ENCODE peak calls at places on chromosomes 12 and 14, in four cellular contexts. Z, E, V and T are unnamed samples.
A peak's percentile ranks its signal among the peaks of the same experiment; 100 is the strongest.

GRCh38 chr14:51597511-51597920 is 54.2 kb upstream of the FRMD6 start:
- DNase-seq in V (no peak), Z (no peak), E (no peak), T (no peak)

GRCh38 chr14:29925106-29925722 is 2.4 kb downstream of the PRKD1 start:
- DNase-seq in Z (no peak), E (no peak), V (no peak), T (no peak)

GRCh38 chr12:49703647-49704137 is 3.5 kb downstream of the FMNL3 start:
- DNase-seq in E (no peak), V (no peak), Z (no peak), T (peak; percentile 23)

GRCh38 chr12:109065154-109065852 is 12.9 kb downstream of the USP30 start:
- DNase-seq in Z (no peak), V (peak; percentile 80), E (no peak), T (peak; percentile 9)

GRCh38 chr12:68336754-68337343 is 4.7 kb upstream of the MDM1 start:
- DNase-seq in E (no peak), Z (no peak), V (no peak), T (no peak)

GRCh38 chr12:42407306-42407705 is 81.3 kb downstream of the PPHLN1 start:
- DNase-seq in Z (no peak), E (no peak), V (no peak), T (no peak)

GRCh38 chr14:59678352-59678751 is 101.7 kb upstream of the CCDC175 start:
- DNase-seq in V (no peak), Z (no peak), E (no peak), T (no peak)

GRCh38 chr14:104787736-104788532 is 7.6 kb downstream of the AKT1 start:
- DNase-seq in V (no peak), Z (no peak), E (peak; percentile 82), T (peak; percentile 84)

GRCh38 chr12:75908961-75909699 is 122.4 kb downstream of the PHLDA1 start:
- DNase-seq in Z (peak; percentile 41), V (peak; percentile 70), E (peak; percentile 54), T (peak; percentile 81)

GRCh38 chr14:64960762-64961276 is 11.3 kb downstream of the RAB15 start:
- DNase-seq in V (peak; percentile 42), Z (no peak), E (no peak), T (no peak)

GRCh38 chr12:109878247-109878625 is 2.1 kb downstream of the GLTP start:
- DNase-seq in V (no peak), E (no peak), Z (no peak), T (no peak)

GRCh38 chr12:93199831-93200236 is 177.9 kb upstream of the NUDT4 start:
- DNase-seq in V (no peak), Z (no peak), E (no peak), T (peak; percentile 9)

GRCh38 chr12:20214286-20214685 is 154.1 kb upstream of the PDE3A start:
- DNase-seq in Z (no peak), E (no peak), V (no peak), T (no peak)

GRCh38 chr14:74974364-74975058 is 19.1 kb upstream of the PGF start:
- DNase-seq in E (no peak), V (no peak), Z (peak; percentile 66), T (peak; percentile 93)

GRCh38 chr12:81095470-81096232 is 17.8 kb downstream of the ACSS3 start:
- DNase-seq in Z (no peak), E (no peak), V (no peak), T (no peak)

GRCh38 chr12:124752437-124753229 is 111.0 kb downstream of the SCARB1 start:
- DNase-seq in Z (no peak), V (no peak), E (no peak), T (no peak)

GRCh38 chr12:10904686-10905085 is 4.7 kb downstream of the TAS2R13 start:
- DNase-seq in Z (no peak), V (no peak), E (no peak), T (no peak)

GRCh38 chr12:4308334-4308960 is 12.6 kb upstream of the TIGAR start:
- DNase-seq in V (no peak), Z (no peak), E (no peak), T (no peak)

GRCh38 chr12:86249856-86250255 is 6.3 kb downstream of the MGAT4C start:
- DNase-seq in E (no peak), V (no peak), Z (no peak), T (no peak)

GRCh38 chr14:95490727-95491451 is 25.6 kb downstream of the SYNE3 start:
- DNase-seq in E (no peak), Z (peak; percentile 69), V (no peak), T (peak; percentile 15)

GRCh38 chr12:84128117-84128991 is 784.2 kb downstream of the SLC6A15 start:
- DNase-seq in V (no peak), Z (no peak), E (no peak), T (peak; percentile 1)

GRCh38 chr14:64736271-64737131 is 32.3 kb downstream of the PLEKHG3 start:
- DNase-seq in Z (no peak), E (peak; percentile 40), V (peak; percentile 92), T (no peak)

GRCh38 chr14:54572316-54572715 is 5.4 kb downstream of the SAMD4A start:
- DNase-seq in V (no peak), Z (no peak), E (no peak), T (peak; percentile 65)

GRCh38 chr12:115980339-115980738 is 297.2 kb downstream of the MED13L start:
- DNase-seq in Z (no peak), E (no peak), V (no peak), T (no peak)

GRCh38 chr14:47278233-47278842 is 397.1 kb downstream of the MDGA2 start:
- DNase-seq in V (peak; percentile 54), E (no peak), Z (no peak), T (peak; percentile 45)

GRCh38 chr12:3962661-3963483 is 89.7 kb upstream of the PARP11 start:
- DNase-seq in V (no peak), Z (no peak), E (peak; percentile 53), T (no peak)

GRCh38 chr14:101506921-101507300 is 54.4 kb upstream of the DIO3 start:
- DNase-seq in Z (peak; percentile 14), V (no peak), E (peak; percentile 24), T (no peak)

GRCh38 chr12:47078733-47079364 is 572 bp upstream of the PCED1B start:
- DNase-seq in Z (peak; percentile 34), E (peak; percentile 62), V (peak; percentile 26), T (peak; percentile 40)

GRCh38 chr14:64673748-64674147 is 30.5 kb upstream of the PLEKHG3 start:
- DNase-seq in V (no peak), Z (no peak), E (peak; percentile 68), T (no peak)

GRCh38 chr14:98177551-98177950 is 1094.4 kb downstream of the BCL11B start:
- DNase-seq in Z (no peak), E (no peak), V (no peak), T (no peak)

GRCh38 chr14:35858521-35859209 is 32.5 kb downstream of the BRMS1L start:
- DNase-seq in E (no peak), V (no peak), Z (no peak), T (no peak)

GRCh38 chr14:99191663-99192621 is 80.1 kb downstream of the BCL11B start:
- DNase-seq in E (no peak), Z (peak; percentile 67), V (peak; percentile 68), T (peak; percentile 42)

GRCh38 chr12:15716566-15716965 is 72.6 kb downstream of the EPS8 start:
- DNase-seq in V (no peak), Z (no peak), E (no peak), T (no peak)

GRCh38 chr12:82896979-82897378 is 210.3 kb downstream of the TMTC2 start:
- DNase-seq in Z (no peak), E (no peak), V (peak; percentile 47), T (no peak)

GRCh38 chr12:65958456-65958855 is 134.2 kb downstream of the HMGA2 start:
- DNase-seq in E (no peak), Z (no peak), V (no peak), T (no peak)

GRCh38 chr14:48936881-48937280 is 649.3 kb downstream of the RPS29 start:
- DNase-seq in E (no peak), Z (no peak), V (no peak), T (no peak)

GRCh38 chr12:69570000-69570516 is 15.2 kb upstream of the CCT2 start:
- DNase-seq in Z (no peak), V (no peak), E (no peak), T (no peak)
- H3K27ac ChIP-seq in Z (no peak overlapping the region), V (no peak overlapping the region), E (no peak overlapping the region), T (no peak overlapping the region)

GRCh38 chr12:132352896-132353800 is 23.8 kb upstream of the GALNT9 start:
- DNase-seq in V (no peak), Z (no peak), E (peak; percentile 43), T (no peak)
- H3K4me1 ChIP-seq in V (no peaks in the 10 kb centered on the region), Z (no peaks in the 10 kb centered on the region), E (no peaks in the 10 kb centered on the region), T (no peaks in the 10 kb centered on the region)

GRCh38 chr14:66045572-66046021 is 440.6 kb upstream of the CCDC196 start:
- DNase-seq in E (no peak), Z (no peak), V (no peak), T (peak; percentile 4)

GRCh38 chr14:66046035-66046434 is 440.1 kb upstream of the CCDC196 start:
- DNase-seq in V (no peak), E (no peak), Z (no peak), T (peak; percentile 40)

GRCh38 chr14:66046591-66046990 is 439.6 kb upstream of the CCDC196 start:
- DNase-seq in E (no peak), Z (no peak), V (no peak), T (no peak)

GRCh38 chr14:66039495-66039894 is 446.7 kb upstream of the CCDC196 start:
- DNase-seq in Z (no peak), V (no peak), E (no peak), T (no peak)

GRCh38 chr14:66043921-66044320 is 442.2 kb upstream of the CCDC196 start:
- DNase-seq in Z (no peak), E (no peak), V (no peak), T (no peak)
- H3K27ac ChIP-seq in Z (no peak overlapping the region), E (no peak overlapping the region), V (no peak overlapping the region), T (no peak overlapping the region)

GRCh38 chr12:111428081-111428727 is 22.5 kb downstream of the SH2B3 start:
- DNase-seq in Z (no peak), E (no peak), V (no peak), T (no peak)

GRCh38 chr12:111424793-111425251 is 19.1 kb downstream of the SH2B3 start:
- DNase-seq in E (no peak), Z (no peak), V (no peak), T (no peak)

GRCh38 chr12:111425655-111426054 is 19.9 kb downstream of the SH2B3 start:
- DNase-seq in V (no peak), E (no peak), Z (no peak), T (no peak)

GRCh38 chr12:111427417-111428074 is 21.8 kb downstream of the SH2B3 start:
- DNase-seq in E (no peak), Z (no peak), V (no peak), T (no peak)

DNA sequence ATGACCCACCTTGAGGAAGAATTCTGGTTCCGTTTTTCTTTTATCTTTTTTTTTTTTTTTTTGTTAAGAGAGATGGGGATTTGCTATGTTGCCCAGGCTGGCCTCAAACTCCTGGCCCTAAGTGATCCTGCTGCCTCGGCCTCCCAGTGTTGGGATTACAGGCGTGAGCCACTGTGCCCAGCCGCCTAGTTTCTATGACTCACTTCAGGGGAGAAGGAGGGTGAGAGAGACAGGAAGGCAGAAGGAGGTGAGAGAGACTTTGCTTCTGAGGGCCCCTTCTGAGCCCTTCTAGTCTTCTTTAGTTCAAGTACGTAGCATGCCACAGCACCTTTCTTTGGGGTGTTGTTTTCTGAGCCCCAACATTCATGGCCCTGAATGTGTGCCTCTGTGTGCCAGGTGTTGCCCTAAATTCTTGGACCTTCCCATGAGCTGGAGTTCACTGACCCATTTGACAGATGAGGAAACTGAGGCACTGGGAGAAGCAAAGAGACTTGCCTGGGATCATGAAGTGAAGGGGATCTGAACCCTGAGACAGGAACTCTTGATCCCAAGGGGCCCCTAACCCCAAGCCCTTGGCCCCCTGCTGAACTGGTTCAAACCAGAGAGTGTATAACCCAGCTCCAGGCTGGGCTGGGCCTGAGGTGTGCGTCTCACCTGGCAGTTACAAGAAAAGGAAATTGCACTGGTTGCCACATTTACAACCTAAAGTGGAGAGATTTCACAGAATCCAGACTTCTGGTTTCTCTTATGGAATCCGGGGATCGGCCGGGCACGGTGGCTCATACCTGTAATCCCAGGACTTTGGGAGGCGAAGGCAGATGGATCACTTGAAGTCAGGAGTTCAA is 20.8 kb downstream of the SH2B3 start:
- DNase-seq in Z (no peak), V (no peak), E (no peak), T (no peak)
- H3K4me1 ChIP-seq in Z (no peaks in the 10 kb centered on the region), V (peaks cover 6% of the 10 kb centered on the region), E (peaks cover 80% of the 10 kb centered on the region), T (no peaks in the 10 kb centered on the region)